ENCODE peak calls at places on chromosomes 5 and 9, in eight cellular contexts. Z, T, V, R, F, I, D and B are unnamed samples. For H3K4me1, the result is how much of the 10 kb centered on the place peaks cover.

GRCh38 chr9:97696025-97696822 is 916 bp downstream of the XPA start:
- DNase-seq in Z (peak), T (peak), V (peak), R (no peak), F (no peak), I (no peak), D (no peak), B (no peak)

GRCh38 chr9:73643379-73644013 is 491.8 kb downstream of the ANXA1 start:
- DNase-seq in Z (peak), T (no peak), V (peak), R (no peak), F (no peak), I (no peak), D (peak), B (no peak)

GRCh38 chr9:34334337-34334824 is 5.0 kb downstream of the NUDT2 start:
- DNase-seq in Z (no peak), T (no peak), V (no peak), R (no peak), F (no peak), I (no peak), D (no peak), B (no peak)

GRCh38 chr9:77163889-77164288 is 13.4 kb upstream of the VPS13A start:
- DNase-seq in Z (peak), T (peak), V (peak), R (no peak), F (no peak), I (no peak), D (no peak), B (no peak)

GRCh38 chr5:66666778-66667177 is 70.6 kb downstream of the MAST4 start:
- DNase-seq in Z (no peak), T (no peak), V (no peak), R (peak), F (no peak), I (peak), D (no peak), B (no peak)

GRCh38 chr5:936149-937144 is 43.8 kb downstream of the TRIP13 start:
- DNase-seq in Z (no peak), T (no peak), V (no peak), R (no peak), F (no peak), I (no peak), D (no peak), B (no peak)

GRCh38 chr9:76456202-76456926 is 2.6 kb upstream of the GCNT1 start:
- DNase-seq in Z (peak), T (no peak), V (peak), R (peak), F (no peak), I (no peak), D (peak), B (no peak)

GRCh38 chr9:91361294-91362201 is at the start of gene AUH:
- DNase-seq in Z (peak), T (peak), V (peak), R (peak), F (peak), I (peak), D (peak), B (peak)

GRCh38 chr5:38576442-38576841 is 20.0 kb upstream of the LIFR start:
- DNase-seq in Z (no peak), T (no peak), V (no peak), R (peak), F (no peak), I (peak), D (peak), B (no peak)

GRCh38 chr5:80153586-80154126 is 102.2 kb downstream of the SERINC5 start:
- DNase-seq in Z (no peak), T (no peak), V (no peak), R (no peak), F (no peak), I (no peak), D (no peak), B (no peak)

GRCh38 chr5:55418994-55419991 is 111.5 kb downstream of the MTREX start:
- DNase-seq in Z (peak), T (no peak), V (peak), R (peak), F (no peak), I (no peak), D (no peak), B (no peak)

GRCh38 chr5:73768-74502 is 18.0 kb upstream of the PLEKHG4B start:
- DNase-seq in Z (no peak), T (no peak), V (no peak), R (no peak), F (no peak), I (no peak), D (no peak), B (no peak)

GRCh38 chr9:15403155-15403554 is 19.5 kb upstream of the SNAPC3 start:
- DNase-seq in Z (no peak), T (peak), V (no peak), R (peak), F (no peak), I (no peak), D (peak), B (no peak)

GRCh38 chr5:157100140-157100679 is 8.6 kb downstream of the HAVCR2 start:
- DNase-seq in Z (peak), T (no peak), V (peak), R (no peak), F (no peak), I (no peak), D (peak), B (no peak)

GRCh38 chr5:8923516-8923915 is 622.4 kb downstream of the SEMA5A start:
- DNase-seq in Z (no peak), T (no peak), V (peak), R (no peak), F (no peak), I (no peak), D (no peak), B (no peak)

GRCh38 chr5:62306494-62307363 is 723 bp downstream of the KIF2A start:
- DNase-seq in Z (peak), T (peak), V (peak), R (peak), F (peak), I (peak), D (no peak), B (peak)

GRCh38 chr9:113454914-113455761 is 8.4 kb upstream of the RGS3 start:
- DNase-seq in Z (peak), T (peak), V (peak), R (peak), F (peak), I (peak), D (peak), B (peak)

GRCh38 chr5:52961238-52961637 is 27.9 kb upstream of the ITGA2 start:
- DNase-seq in Z (peak), T (peak), V (no peak), R (no peak), F (no peak), I (no peak), D (no peak), B (no peak)

GRCh38 chr5:88695232-88695631 is 187.8 kb downstream of the MEF2C start:
- DNase-seq in Z (no peak), T (no peak), V (no peak), R (no peak), F (no peak), I (no peak), D (no peak), B (no peak)

GRCh38 chr9:122572456-122572855 is 10.7 kb downstream of the OR1L8 start:
- DNase-seq in Z (no peak), T (no peak), V (no peak), R (no peak), F (no peak), I (no peak), D (no peak), B (no peak)

GRCh38 chr9:103037508-103038477 is 42.7 kb downstream of the CYLC2 start:
- DNase-seq in Z (peak), T (no peak), V (no peak), R (peak), F (no peak), I (peak), D (peak), B (no peak)

GRCh38 chr9:74742792-74743389 is 144.8 kb downstream of the TRPM6 start:
- DNase-seq in Z (peak), T (peak), V (peak), R (peak), F (no peak), I (no peak), D (peak), B (no peak)

GRCh38 chr9:36798350-36799065 is 225.8 kb downstream of the MELK start:
- DNase-seq in Z (no peak), T (no peak), V (no peak), R (peak), F (no peak), I (no peak), D (peak), B (no peak)

GRCh38 chr5:139638090-139638735 is 9.9 kb upstream of the CXXC5 start:
- DNase-seq in Z (peak), T (no peak), V (peak), R (no peak), F (peak), I (peak), D (peak), B (peak)

GRCh38 chr5:146533260-146533857 is 17.4 kb upstream of the GPR151 start:
- DNase-seq in Z (peak), T (peak), V (peak), R (peak), F (peak), I (peak), D (peak), B (peak)

GRCh38 chr9:36765468-36766341 is 193.0 kb downstream of the MELK start:
- DNase-seq in Z (no peak), T (peak), V (peak), R (peak), F (peak), I (peak), D (no peak), B (no peak)

GRCh38 chr9:11257992-11258391 is 645.2 kb upstream of the PTPRD start:
- DNase-seq in Z (no peak), T (no peak), V (no peak), R (peak), F (no peak), I (no peak), D (no peak), B (no peak)

GRCh38 chr5:2291146-2291840 is 408.6 kb upstream of the IRX4 start:
- DNase-seq in Z (no peak), T (no peak), V (no peak), R (no peak), F (no peak), I (no peak), D (no peak), B (no peak)

GRCh38 chr5:173547579-173547978 is 68.9 kb downstream of the BOD1 start:
- DNase-seq in Z (peak), T (no peak), V (peak), R (no peak), F (no peak), I (no peak), D (peak), B (no peak)

GRCh38 chr5:33146916-33147315 is 293.8 kb upstream of the TARS1 start:
- DNase-seq in Z (peak), T (no peak), V (no peak), R (no peak), F (no peak), I (no peak), D (peak), B (no peak)

GRCh38 chr5:14297697-14298096 is 154.6 kb downstream of the TRIO start:
- DNase-seq in Z (no peak), T (no peak), V (no peak), R (no peak), F (no peak), I (no peak), D (no peak), B (no peak)

GRCh38 chr9:128887049-128887448 is 5.1 kb downstream of the LRRC8A start:
- DNase-seq in Z (no peak), T (no peak), V (no peak), R (no peak), F (no peak), I (no peak), D (no peak), B (no peak)
- H3K4me1 ChIP-seq in Z (half or more), T (under half), V (under half), R (under half), F (under half), I (half or more), D (under half), B (under half)

GRCh38 chr5:132498686-132499271 is 8.2 kb upstream of the IRF1 start:
- DNase-seq in Z (peak), T (no peak), V (no peak), R (no peak), F (no peak), I (no peak), D (peak), B (no peak)

GRCh38 chr5:132496631-132497487 is 6.3 kb upstream of the IRF1 start:
- DNase-seq in Z (peak), T (peak), V (peak), R (peak), F (peak), I (peak), D (peak), B (peak)

GRCh38 chr5:132498152-132498551 is 7.6 kb upstream of the IRF1 start:
- DNase-seq in Z (peak), T (no peak), V (no peak), R (no peak), F (peak), I (peak), D (peak), B (peak)

GRCh38 chr5:132495672-132496630 is 5.4 kb upstream of the IRF1 start:
- DNase-seq in Z (peak), T (peak), V (peak), R (peak), F (peak), I (peak), D (peak), B (peak)

DNA sequence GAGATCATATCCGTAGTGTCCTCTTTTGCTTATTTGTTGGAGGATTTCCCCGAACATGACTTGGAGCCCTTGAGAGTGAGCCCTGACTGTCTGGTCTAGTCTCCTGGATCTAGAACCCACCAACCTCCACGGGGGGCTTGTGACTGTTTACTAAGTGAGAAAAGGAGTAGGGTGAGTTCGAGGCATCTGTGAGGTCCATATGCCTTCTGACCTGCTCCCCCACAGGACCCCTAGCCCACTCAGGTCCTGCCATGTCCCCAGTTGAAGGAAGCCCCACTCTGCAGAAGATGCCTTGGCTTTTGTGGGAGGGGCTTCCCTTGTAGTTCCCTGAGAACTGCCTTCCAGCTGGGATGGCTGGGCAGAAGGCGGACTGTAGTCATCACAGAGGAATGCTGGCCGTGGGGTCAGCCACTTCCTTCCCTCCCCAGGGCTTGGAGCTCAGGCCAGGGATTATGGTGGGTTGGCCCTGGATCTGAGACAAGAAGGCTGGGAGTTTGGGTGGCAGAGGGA is 7.0 kb upstream of the IRF1 start:
- DNase-seq in Z (peak), T (no peak), V (peak), R (peak), F (peak), I (peak), D (peak), B (peak)
- H3K4me1 ChIP-seq in Z (under half), T (under half), V (under half), R (under half), F (under half), I (half or more), D (under half), B (under half)

GRCh38 chr9:70052768-70053167 is 9.1 kb downstream of the MAMDC2 start:
- DNase-seq in Z (no peak), T (no peak), V (no peak), R (no peak), F (no peak), I (no peak), D (no peak), B (no peak)

GRCh38 chr9:70056545-70056944 is 12.9 kb downstream of the MAMDC2 start:
- DNase-seq in Z (no peak), T (no peak), V (no peak), R (no peak), F (no peak), I (no peak), D (no peak), B (no peak)

GRCh38 chr9:70055867-70056266 is 12.2 kb downstream of the MAMDC2 start:
- DNase-seq in Z (no peak), T (no peak), V (no peak), R (no peak), F (no peak), I (no peak), D (no peak), B (no peak)

GRCh38 chr9:70053864-70054263 is 10.2 kb downstream of the MAMDC2 start:
- DNase-seq in Z (no peak), T (peak), V (no peak), R (no peak), F (no peak), I (no peak), D (peak), B (no peak)

DNA sequence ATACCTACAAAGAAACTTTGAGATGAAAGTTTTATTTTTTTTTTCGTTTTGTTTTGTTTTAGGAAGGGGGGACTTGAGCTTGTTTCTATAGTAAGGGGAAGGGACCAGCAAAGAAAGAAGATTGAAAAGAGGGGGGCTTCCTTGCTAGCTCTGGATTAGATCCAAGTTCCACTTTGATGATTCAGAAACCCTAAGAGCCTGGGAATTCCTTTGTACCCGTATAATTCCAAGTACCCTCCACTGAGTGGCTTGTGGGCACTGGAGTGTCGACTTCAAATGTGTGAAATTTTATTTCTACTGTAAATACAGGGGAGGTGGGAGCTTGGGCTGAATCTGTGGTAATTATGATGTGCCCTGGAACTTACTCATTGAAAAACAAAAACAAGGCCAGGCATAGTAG is 10.9 kb downstream of the MAMDC2 start:
- DNase-seq in Z (no peak), T (no peak), V (no peak), R (no peak), F (no peak), I (no peak), D (no peak), B (no peak)
- H3K4me1 ChIP-seq in Z (under half), T (under half), V (under half), R (under half), F (under half), I (half or more), D (under half), B (under half)

GRCh38 chr9:87502446-87503232 is 5.0 kb downstream of the DAPK1 start:
- DNase-seq in Z (no peak), T (no peak), V (no peak), R (no peak), F (peak), I (no peak), D (no peak), B (no peak)

GRCh38 chr9:87510251-87510683 is 12.6 kb downstream of the DAPK1 start:
- DNase-seq in Z (no peak), T (no peak), V (no peak), R (no peak), F (no peak), I (no peak), D (no peak), B (no peak)

GRCh38 chr9:87503970-87504369 is 6.3 kb downstream of the DAPK1 start:
- DNase-seq in Z (no peak), T (no peak), V (no peak), R (no peak), F (no peak), I (no peak), D (no peak), B (no peak)

GRCh38 chr9:87504938-87505337 is 7.3 kb downstream of the DAPK1 start:
- DNase-seq in Z (no peak), T (no peak), V (no peak), R (peak), F (no peak), I (no peak), D (no peak), B (no peak)

DNA sequence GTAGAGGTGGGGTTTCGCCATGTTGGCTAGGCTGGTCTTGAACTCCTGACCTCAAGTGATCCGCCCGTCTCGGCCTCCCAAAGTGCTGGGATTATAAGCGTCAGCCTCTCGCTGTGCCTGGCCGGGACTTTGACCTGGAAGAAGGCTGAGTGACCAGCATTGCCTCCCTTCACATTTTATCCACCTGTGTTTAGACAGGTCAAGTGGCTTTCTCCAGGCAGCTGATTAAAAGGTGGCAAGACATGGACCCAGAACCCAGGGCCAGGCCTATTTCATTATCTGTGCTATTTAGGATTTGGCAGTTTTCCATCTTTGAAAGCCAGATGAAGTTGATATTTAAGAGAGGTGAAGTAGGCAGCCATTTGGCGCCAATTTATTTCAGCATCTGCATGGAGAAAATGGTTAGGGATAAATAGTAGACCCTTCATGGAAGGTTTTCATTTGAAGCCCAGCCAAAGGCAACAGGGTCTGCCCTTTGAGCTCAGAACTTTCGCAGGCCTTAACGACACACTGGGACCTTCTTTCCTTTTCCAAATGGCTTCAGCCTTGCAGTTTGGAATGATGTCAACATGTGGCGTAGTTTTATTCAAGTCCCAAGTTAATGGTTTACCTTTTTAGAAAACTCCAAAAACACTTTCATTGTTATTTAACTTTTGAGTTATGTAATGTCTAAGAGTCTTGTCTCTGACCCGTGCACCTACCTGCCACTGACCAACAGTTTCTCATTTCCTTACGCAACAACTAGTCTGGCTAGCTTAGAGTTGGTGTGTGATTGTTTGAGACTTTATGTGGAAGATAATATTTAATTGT is 8.4 kb downstream of the DAPK1 start:
- DNase-seq in Z (no peak), T (no peak), V (no peak), R (no peak), F (no peak), I (no peak), D (no peak), B (no peak)
- H3K4me1 ChIP-seq in Z (under half), T (half or more), V (under half), R (under half), F (under half), I (under half), D (under half), B (under half)

GRCh38 chr5:68418680-68419079 is 203.1 kb downstream of the PIK3R1 start:
- DNase-seq in Z (no peak), T (no peak), V (no peak), R (no peak), F (no peak), I (no peak), D (no peak), B (no peak)
- H3K4me1 ChIP-seq in Z (under half), T (under half), V (under half), R (under half), F (under half), I (under half), D (under half), B (under half)

GRCh38 chr9:30677256-30677655 is 1707.2 kb upstream of the ACO1 start:
- DNase-seq in Z (no peak), T (no peak), V (no peak), R (no peak), F (no peak), I (no peak), D (no peak), B (no peak)
- H3K4me1 ChIP-seq in Z (under half), T (under half), V (under half), R (under half), F (under half), I (under half), D (under half), B (under half)

GRCh38 chr5:90231688-90232087 is 177.9 kb downstream of the CETN3 start:
- DNase-seq in Z (no peak), T (no peak), V (no peak), R (no peak), F (no peak), I (no peak), D (peak), B (no peak)

GRCh38 chr5:90227688-90228087 is 181.9 kb downstream of the CETN3 start:
- DNase-seq in Z (no peak), T (no peak), V (no peak), R (no peak), F (no peak), I (no peak), D (no peak), B (no peak)

GRCh38 chr5:90233496-90233895 is 176.1 kb downstream of the CETN3 start:
- DNase-seq in Z (peak), T (no peak), V (no peak), R (no peak), F (no peak), I (no peak), D (no peak), B (no peak)
- H3K4me1 ChIP-seq in Z (under half), T (under half), V (under half), R (under half), F (under half), I (under half), D (under half), B (under half)